ENCODE peak calls at places on chromosomes 11 and 22, in five cellular contexts. S is A549, J is thoracic aorta, X is neural progenitor cell, F is adipocyte. Q is an unnamed sample.

GRCh38 chr11:110645253-110645652 is 67.0 kb downstream of the ARHGAP20 start:
- DNase-seq in S (no peak), J (no peak), X (no peak), F (no peak), Q (no peak)

GRCh38 chr11:66317322-66317765 is 500 bp upstream of the CD248 start:
- DNase-seq in S (no peak), J (no peak), X (no peak), F (peak; percentile 69), Q (peak; percentile 59)

GRCh38 chr11:57604289-57605010 is 7.0 kb downstream of the SERPING1 start:
- DNase-seq in S (no peak), J (no peak), X (no peak), F (no peak), Q (no peak)

GRCh38 chr11:126485021-126485781 is 129.7 kb downstream of the ST3GAL4 start:
- DNase-seq in S (no peak), J (no peak), X (no peak), F (peak; percentile 50), Q (no peak)

GRCh38 chr11:66126808-66127555 is 56.9 kb downstream of the PACS1 start:
- DNase-seq in S (no peak), J (peak; percentile 6), X (no peak), F (peak; percentile 62), Q (peak; percentile 34)

GRCh38 chr22:26367402-26368245 is 61.4 kb upstream of the ASPHD2 start:
- DNase-seq in S (peak; percentile 10), J (no peak), X (peak; percentile 86), F (peak; percentile 75), Q (no peak)

GRCh38 chr11:18700872-18701271 is 2.3 kb downstream of the TMEM86A start:
- DNase-seq in S (no peak), J (no peak), X (no peak), F (no peak), Q (no peak)

GRCh38 chr11:44927174-44927661 is 23.5 kb downstream of the TP53I11 start:
- DNase-seq in S (peak; percentile 79), J (no peak), X (peak; percentile 92), F (peak; percentile 93), Q (peak; percentile 54)

GRCh38 chr11:71325418-71326327 is 73.3 kb upstream of the SHANK2 start:
- DNase-seq in S (no peak), J (no peak), X (no peak), F (no peak), Q (no peak)

GRCh38 chr11:19200410-19201201 is 1.2 kb downstream of the CSRP3 start:
- DNase-seq in S (no peak), J (no peak), X (no peak), F (peak; percentile 56), Q (no peak)

GRCh38 chr11:73758451-73758850 is 2.4 kb downstream of the RAB6A start:
- DNase-seq in S (no peak), J (no peak), X (no peak), F (peak; percentile 7), Q (no peak)

GRCh38 chr11:19820100-19820499 is 107.5 kb downstream of the NAV2 start:
- DNase-seq in S (no peak), J (no peak), X (no peak), F (peak; percentile 41), Q (no peak)

GRCh38 chr11:34002420-34002819 is 49.1 kb upstream of the CAPRIN1 start:
- DNase-seq in S (no peak), J (no peak), X (no peak), F (no peak), Q (no peak)

GRCh38 chr11:128889657-128890213 is 1.4 kb upstream of the KCNJ5 start:
- DNase-seq in S (no peak), J (no peak), X (peak; percentile 40), F (no peak), Q (no peak)

GRCh38 chr22:37232140-37232998 is 11.7 kb downstream of the RAC2 start:
- DNase-seq in S (no peak), J (no peak), X (no peak), F (no peak), Q (no peak)

GRCh38 chr11:19201737-19202605 is at the start of gene CSRP3:
- DNase-seq in S (no peak), J (no peak), X (no peak), F (no peak), Q (no peak)

GRCh38 chr22:38017272-38017920 is 33.0 kb upstream of the SOX10 start:
- DNase-seq in S (no peak), J (no peak), X (no peak), F (peak; percentile 54), Q (peak; percentile 65)

GRCh38 chr22:37455896-37456295 is 28.6 kb upstream of the ELFN2 start:
- DNase-seq in S (no peak), J (no peak), X (peak; percentile 75), F (no peak), Q (no peak)

DNA sequence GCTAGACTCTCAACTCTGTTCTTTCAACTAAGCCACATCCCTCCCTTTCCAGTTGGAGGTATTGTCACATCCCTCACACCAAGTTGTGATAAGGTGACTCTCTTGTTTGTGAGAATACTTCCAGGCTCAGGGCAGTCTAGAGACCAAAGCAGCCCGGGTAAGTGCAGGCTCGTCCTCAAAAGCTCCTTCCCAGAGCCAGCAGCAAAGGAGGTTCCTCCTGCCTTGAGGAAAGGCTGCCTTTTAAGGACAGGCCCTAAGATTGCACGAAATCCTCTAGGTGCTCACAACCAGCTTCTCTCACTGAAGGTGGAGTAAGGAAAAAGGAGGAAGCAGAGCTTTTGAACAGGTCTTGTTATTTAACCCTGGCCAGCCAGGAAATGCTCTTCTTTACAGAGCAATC is 53.4 kb downstream of the SMCO4 start:
- DNase-seq in S (no peak), J (no peak), X (no peak), F (no peak), Q (no peak)
- H3K4me1 ChIP-seq in S (no peaks in the 10 kb centered on the region), J (peaks cover 6% of the 10 kb centered on the region), X (peaks cover 54% of the 10 kb centered on the region), F (no peaks in the 10 kb centered on the region), Q (no peaks in the 10 kb centered on the region)

GRCh38 chr11:61048368-61049065 is 53.8 kb upstream of the CD5 start:
- DNase-seq in S (no peak), J (no peak), X (no peak), F (no peak), Q (no peak)

GRCh38 chr11:61053198-61053597 is 49.1 kb upstream of the CD5 start:
- DNase-seq in S (no peak), J (no peak), X (no peak), F (no peak), Q (no peak)

GRCh38 chr11:61052182-61052972 is 49.9 kb upstream of the CD5 start:
- DNase-seq in S (no peak), J (no peak), X (no peak), F (no peak), Q (no peak)

GRCh38 chr11:61049066-61049382 is 53.3 kb upstream of the CD5 start:
- DNase-seq in S (no peak), J (no peak), X (no peak), F (no peak), Q (no peak)

DNA sequence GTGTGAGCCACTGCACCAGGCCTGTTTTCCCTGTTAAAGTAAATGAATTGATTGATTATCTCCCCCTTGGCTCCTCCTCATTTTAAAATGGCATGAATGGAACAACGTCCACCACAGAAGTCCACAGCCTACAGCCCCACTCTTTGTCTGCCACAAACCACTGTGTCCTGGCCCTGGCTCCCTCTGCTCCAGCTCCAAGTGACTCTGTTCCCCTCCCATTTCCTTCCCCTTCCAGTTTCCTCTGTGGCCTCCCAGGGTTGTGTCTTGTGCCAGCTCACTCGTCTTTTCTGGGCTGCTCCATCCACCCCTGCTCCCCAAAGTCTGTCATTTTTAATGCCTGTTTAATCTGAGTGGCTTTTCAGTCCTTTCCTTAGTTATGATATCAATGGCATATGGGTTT is 52.4 kb upstream of the CD5 start:
- DNase-seq in S (no peak), J (no peak), X (no peak), F (no peak), Q (no peak)
- H3K4me1 ChIP-seq in S (no peaks in the 10 kb centered on the region), J (no peaks in the 10 kb centered on the region), X (no peaks in the 10 kb centered on the region), F (no peaks in the 10 kb centered on the region), Q (no peaks in the 10 kb centered on the region)

GRCh38 chr22:22816171-22816514 is 71.5 kb upstream of the IGLL5 start:
- DNase-seq in S (no peak), J (no peak), X (no peak), F (no peak), Q (no peak)

GRCh38 chr22:22814666-22815396 is 72.8 kb upstream of the IGLL5 start:
- DNase-seq in S (no peak), J (no peak), X (no peak), F (no peak), Q (no peak)

GRCh38 chr22:22817468-22818201 is 70.0 kb upstream of the IGLL5 start:
- DNase-seq in S (peak; percentile 7), J (no peak), X (no peak), F (no peak), Q (no peak)

GRCh38 chr22:22816766-22817410 is 70.7 kb upstream of the IGLL5 start:
- DNase-seq in S (no peak), J (no peak), X (no peak), F (no peak), Q (no peak)

DNA sequence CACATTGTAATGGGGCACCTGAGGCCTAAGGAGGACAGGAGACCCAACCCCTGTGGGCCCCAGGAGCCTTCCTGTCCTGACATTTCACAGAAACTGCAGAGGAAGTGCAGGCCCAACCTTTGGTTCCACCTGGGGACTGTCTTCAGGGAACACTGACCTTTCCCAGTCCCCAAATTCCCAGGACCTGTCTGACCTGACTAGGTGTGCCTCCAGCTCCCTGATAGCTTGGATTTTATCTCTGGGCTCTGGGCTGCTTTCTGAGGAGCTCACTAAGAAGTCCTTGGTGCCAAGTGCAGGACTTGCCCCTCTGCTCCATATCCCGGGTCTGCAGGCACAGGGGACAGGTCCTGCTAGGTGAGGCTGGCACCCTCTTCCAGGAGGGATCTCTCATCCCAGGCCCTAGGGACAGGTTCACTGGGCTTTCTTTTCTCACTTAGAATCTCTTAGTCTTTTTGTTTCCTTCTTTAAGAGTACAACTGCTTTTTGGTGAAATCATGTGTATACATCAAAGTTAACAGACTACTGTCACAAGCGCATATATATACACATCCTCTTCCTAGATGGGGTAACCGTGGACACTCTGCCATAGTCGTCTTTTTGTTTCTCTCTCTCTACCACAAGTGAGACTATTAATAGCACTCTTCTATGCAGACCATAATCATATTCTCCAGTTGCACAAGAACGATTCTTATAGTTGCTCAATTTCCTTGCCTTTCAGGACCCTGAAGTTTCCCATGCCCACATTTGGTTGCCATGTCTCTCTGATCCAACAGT is 72.0 kb upstream of the IGLL5 start:
- DNase-seq in S (no peak), J (no peak), X (no peak), F (no peak), Q (no peak)
- H3K4me1 ChIP-seq in S (no peaks in the 10 kb centered on the region), J (no peaks in the 10 kb centered on the region), X (no peaks in the 10 kb centered on the region), F (no peaks in the 10 kb centered on the region), Q (no peaks in the 10 kb centered on the region)

DNA sequence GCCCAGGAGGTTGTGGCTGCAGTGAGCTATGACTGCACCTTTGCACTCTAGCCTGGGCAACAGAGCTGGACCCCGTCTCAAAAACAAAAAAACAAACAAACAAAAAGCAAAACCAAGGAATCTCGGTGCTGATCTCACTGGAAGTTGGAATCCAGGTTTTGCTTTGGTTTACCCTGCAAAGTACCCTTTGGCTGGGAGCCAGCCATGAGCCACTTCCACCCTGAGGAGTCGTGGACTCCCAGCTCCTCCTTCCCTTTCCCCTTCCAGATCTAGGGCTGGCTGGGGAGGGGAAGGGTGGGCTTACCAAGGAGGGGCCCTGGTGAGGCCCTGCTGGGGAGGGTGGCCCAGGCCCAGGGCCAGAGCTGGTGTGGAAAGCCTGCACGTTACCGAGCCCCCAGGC is 28.8 kb downstream of the FBLN1 start:
- DNase-seq in S (no peak), J (no peak), X (no peak), F (no peak), Q (no peak)
- H3K4me1 ChIP-seq in S (no peaks in the 10 kb centered on the region), J (peaks cover 55% of the 10 kb centered on the region), X (no peaks in the 10 kb centered on the region), F (peaks cover 18% of the 10 kb centered on the region), Q (no peaks in the 10 kb centered on the region)

Q was measured in uterus.